ENCODE peak calls at places on chromosomes 3 and 15, in five cellular contexts. R is thoracic aorta, S is cardiac muscle cell, C is upper lobe of right lung, N is fibroblast of lung. G is an unnamed sample. For H3K4me1, the result is how much of the 10 kb centered on the place peaks cover.

GRCh38 chr3:133574260-133574881 is 885 bp downstream of the CDV3 start:
- DNase-seq in R (no peak), C (peak), S (peak), N (peak), G (peak)

GRCh38 chr3:78645628-78646310 is 1122.0 kb downstream of the ROBO1 start:
- DNase-seq in C (no peak), N (peak), S (peak), R (no peak), G (no peak)

GRCh38 chr15:35755237-35755802 is 209.4 kb upstream of the DPH6 start:
- DNase-seq in N (peak), R (no peak), C (no peak), S (no peak), G (no peak)

GRCh38 chr15:68494573-68495105 is 62.7 kb upstream of the ITGA11 start:
- DNase-seq in N (peak), R (no peak), S (no peak), C (no peak), G (no peak)

GRCh38 chr3:13539671-13540070 is 9.3 kb upstream of the FBLN2 start:
- DNase-seq in R (no peak), S (no peak), C (no peak), N (no peak), G (no peak)

GRCh38 chr3:179882322-179882721 is 154.4 kb downstream of the PEX5L start:
- DNase-seq in S (no peak), R (no peak), N (peak), C (no peak), G (no peak)

GRCh38 chr3:105427332-105427731 is 60.6 kb downstream of the ALCAM start:
- DNase-seq in N (no peak), R (no peak), C (no peak), S (no peak), G (no peak)

GRCh38 chr3:48409291-48410201 is 20.3 kb downstream of the PLXNB1 start:
- DNase-seq in S (no peak), C (peak), R (peak), N (no peak), G (peak)

GRCh38 chr15:78266229-78266628 is 1.9 kb downstream of the DNAJA4 start:
- DNase-seq in R (no peak), N (no peak), C (no peak), S (no peak), G (no peak)

GRCh38 chr3:70360985-70361384 is 48.5 kb upstream of the MDFIC2 start:
- DNase-seq in N (peak), R (no peak), S (peak), C (no peak), G (no peak)

DNA sequence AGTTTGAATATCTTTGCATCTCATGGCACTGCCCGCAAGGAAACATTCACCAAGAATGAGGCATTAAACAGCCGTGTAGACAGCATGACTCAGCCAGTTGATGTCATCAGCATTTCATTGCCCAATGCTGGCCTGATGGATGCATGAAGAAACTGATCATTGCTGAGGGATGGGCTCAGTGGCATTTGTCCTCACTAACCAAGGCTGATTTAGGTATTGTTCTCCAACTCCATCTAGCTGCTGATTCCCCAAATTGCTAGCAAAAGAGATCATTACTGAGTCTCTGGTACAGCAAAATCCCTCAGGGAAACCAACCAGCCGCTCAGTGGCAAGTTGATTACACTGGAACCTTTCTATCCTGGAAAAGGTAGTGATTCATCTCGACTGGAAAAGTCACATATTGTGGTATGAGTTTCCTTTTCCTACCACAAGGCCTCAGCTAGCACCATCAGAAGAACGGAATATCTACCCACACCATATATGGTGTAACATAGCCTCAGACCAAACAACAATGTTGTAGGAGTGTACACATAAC is 186.5 kb upstream of the GAP43 start:
- DNase-seq in N (peak), C (no peak), R (peak), S (peak), G (peak)
- TF ChIP-seq CTCF in N (peak), C (no peak), R (no peak), S (peak), G (no peak)

DNA sequence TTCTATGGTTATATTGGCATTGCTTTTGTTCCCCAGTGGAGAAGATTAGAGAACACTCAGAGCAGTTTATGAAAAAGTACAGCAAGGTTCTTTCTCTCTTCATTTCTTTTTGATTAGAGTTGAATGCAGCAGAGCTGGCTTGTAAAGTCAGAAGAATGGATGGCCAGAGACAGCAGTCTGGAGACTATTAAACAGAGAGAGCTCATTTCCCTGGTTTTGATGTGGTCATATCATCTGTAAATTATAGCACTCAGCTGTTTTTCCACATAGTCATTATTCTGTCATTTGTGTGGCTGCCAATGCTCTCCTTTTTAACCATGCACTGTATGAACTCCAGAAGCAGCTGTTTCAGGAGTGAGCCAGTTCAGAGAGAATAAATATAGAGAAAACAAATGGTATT is 177.3 kb upstream of the CRBN start:
- DNase-seq in R (no peak), C (no peak), S (no peak), N (peak), G (no peak)
- H3K4me1 ChIP-seq in R (under half), C (under half), S (under half), N (under half), G (under half)

GRCh38 chr15:52379395-52380111 is 83.9 kb upstream of the MYO5C start:
- DNase-seq in S (no peak), C (no peak), N (no peak), R (no peak), G (no peak)
- H3K4me3 ChIP-seq in S (no peak), C (no peak), N (no peak), R (no peak), G (no peak)

DNA sequence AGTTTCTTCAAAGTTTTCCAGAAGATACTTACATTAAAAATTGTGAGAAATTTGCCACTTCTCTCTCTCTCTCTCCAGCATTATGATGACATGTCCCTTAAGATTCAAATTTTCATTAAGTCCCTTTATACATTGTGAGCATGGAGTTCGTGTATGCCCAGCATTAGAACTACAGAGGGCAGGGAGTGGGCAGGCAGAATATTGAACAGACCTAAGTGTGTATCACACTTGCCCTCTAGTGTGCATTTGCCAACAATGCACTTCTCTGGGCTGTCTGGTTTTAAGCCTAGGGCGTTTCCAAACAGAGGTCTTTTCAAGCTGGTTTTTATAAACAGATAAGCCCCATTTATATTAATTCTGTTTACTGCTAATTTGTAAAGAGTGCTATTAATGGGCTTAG is 28.3 kb upstream of the CMSS1 start:
- DNase-seq in S (peak), C (no peak), R (no peak), N (peak), G (peak)
- TF ChIP-seq CTCF in S (peak), C (peak), R (peak), N (peak), G (peak)

G was measured in ascending aorta.